ENCODE peak calls at places on chromosomes 13 and 19, in four cellular contexts. Y, F, G and U are unnamed samples.

GRCh38 chr13:48646791-48647190 is 6.9 kb upstream of the CYSLTR2 start:
- ATAC-seq in Y (no peak), F (no peak), G (peak), U (no peak)

GRCh38 chr13:106534844-106535551 is 464 bp downstream of the EFNB2 start:
- ATAC-seq in Y (peak), F (peak), G (no peak), U (peak)

GRCh38 chr13:25753976-25754375 is 297.8 kb downstream of the SHISA2 start:
- ATAC-seq in Y (no peak), F (no peak), G (no peak), U (no peak)

GRCh38 chr19:3748965-3749364 is 12.5 kb downstream of the APBA3 start:
- ATAC-seq in Y (no peak), F (no peak), G (no peak), U (no peak)

GRCh38 chr13:40798380-40798779 is 9.0 kb downstream of the SLC25A15 start:
- ATAC-seq in Y (no peak), F (peak), G (no peak), U (no peak)

GRCh38 chr19:49556412-49557398 is 23.7 kb downstream of the NOSIP start:
- ATAC-seq in Y (peak), F (peak), G (peak), U (no peak)

GRCh38 chr19:1103691-1104451 is at the start of gene GPX4:
- ATAC-seq in Y (peak), F (peak), G (peak), U (peak)

GRCh38 chr13:98972627-98973026 is 5.2 kb downstream of the DOCK9 start:
- ATAC-seq in Y (no peak), F (no peak), G (no peak), U (no peak)

GRCh38 chr13:98141938-98142426 is 912 bp upstream of the FARP1 start:
- ATAC-seq in Y (no peak), F (peak), G (no peak), U (no peak)

GRCh38 chr19:10317857-10318462 is 2.1 kb upstream of the FDX2 start:
- ATAC-seq in Y (no peak), F (no peak), G (no peak), U (no peak)

GRCh38 chr19:21439372-21439771 is 42.4 kb downstream of the ZNF493 start:
- ATAC-seq in Y (no peak), F (peak), G (peak), U (peak)

GRCh38 chr19:8321067-8321759 is at the start of the genes NDUFA7 and RPS28:
- ATAC-seq in Y (peak), F (peak), G (peak), U (peak)

GRCh38 chr19:5880604-5881078 is 10.3 kb upstream of the FUT5 start:
- ATAC-seq in Y (peak), F (peak), G (peak), U (peak)

GRCh38 chr19:16367269-16367683 is 42.6 kb downstream of the KLF2 start:
- ATAC-seq in Y (no peak), F (no peak), G (no peak), U (no peak)

GRCh38 chr13:95630593-95630992 is 13.9 kb downstream of the DZIP1 start:
- ATAC-seq in Y (no peak), F (no peak), G (no peak), U (no peak)

GRCh38 chr19:33906578-33907335 is 110.1 kb downstream of the KCTD15 start:
- ATAC-seq in Y (peak), F (peak), G (peak), U (peak)

GRCh38 chr19:2426661-2427322 is 594 bp downstream of the TIMM13 start:
- ATAC-seq in Y (peak), F (no peak), G (peak), U (peak)

GRCh38 chr13:30745917-30746686 is 10.8 kb downstream of the ALOX5AP start:
- ATAC-seq in Y (no peak), F (peak), G (no peak), U (no peak)

GRCh38 chr19:29546583-29547190 is 20.9 kb downstream of the VSTM2B start:
- ATAC-seq in Y (no peak), F (no peak), G (no peak), U (no peak)

GRCh38 chr19:49064029-49064629 is 489 bp downstream of the NTF4 start:
- ATAC-seq in Y (peak), F (no peak), G (no peak), U (no peak)

GRCh38 chr19:40519352-40520322 is 52.8 kb downstream of the SPTBN4 start:
- ATAC-seq in Y (peak), F (no peak), G (peak), U (no peak)

GRCh38 chr19:48501961-48502719 is 9.5 kb downstream of the LMTK3 start:
- ATAC-seq in Y (peak), F (peak), G (peak), U (no peak)

GRCh38 chr19:4267101-4267900 is 11.8 kb upstream of the SHD start:
- ATAC-seq in Y (peak), F (peak), G (peak), U (no peak)

GRCh38 chr19:13788991-13789390 is 6.3 kb upstream of the ZSWIM4 start:
- ATAC-seq in Y (no peak), F (no peak), G (peak), U (no peak)

GRCh38 chr19:19224150-19224851 is 12.5 kb downstream of the NCAN start:
- ATAC-seq in Y (no peak), F (peak), G (no peak), U (no peak)

GRCh38 chr19:996051-996838 is 4.0 kb upstream of the GRIN3B start:
- ATAC-seq in Y (peak), F (peak), G (no peak), U (peak)

GRCh38 chr13:29457299-29457698 is 138.2 kb downstream of the SLC7A1 start:
- ATAC-seq in Y (no peak), F (no peak), G (no peak), U (no peak)

GRCh38 chr19:29564574-29565005 is 38.8 kb downstream of the VSTM2B start:
- ATAC-seq in Y (no peak), F (no peak), G (no peak), U (no peak)

GRCh38 chr13:99417151-99417820 is 84.0 kb upstream of the TM9SF2 start:
- ATAC-seq in Y (no peak), F (no peak), G (no peak), U (no peak)

GRCh38 chr13:111031531-111031961 is 83.6 kb upstream of the ARHGEF7 start:
- ATAC-seq in Y (no peak), F (peak), G (peak), U (no peak)

DNA sequence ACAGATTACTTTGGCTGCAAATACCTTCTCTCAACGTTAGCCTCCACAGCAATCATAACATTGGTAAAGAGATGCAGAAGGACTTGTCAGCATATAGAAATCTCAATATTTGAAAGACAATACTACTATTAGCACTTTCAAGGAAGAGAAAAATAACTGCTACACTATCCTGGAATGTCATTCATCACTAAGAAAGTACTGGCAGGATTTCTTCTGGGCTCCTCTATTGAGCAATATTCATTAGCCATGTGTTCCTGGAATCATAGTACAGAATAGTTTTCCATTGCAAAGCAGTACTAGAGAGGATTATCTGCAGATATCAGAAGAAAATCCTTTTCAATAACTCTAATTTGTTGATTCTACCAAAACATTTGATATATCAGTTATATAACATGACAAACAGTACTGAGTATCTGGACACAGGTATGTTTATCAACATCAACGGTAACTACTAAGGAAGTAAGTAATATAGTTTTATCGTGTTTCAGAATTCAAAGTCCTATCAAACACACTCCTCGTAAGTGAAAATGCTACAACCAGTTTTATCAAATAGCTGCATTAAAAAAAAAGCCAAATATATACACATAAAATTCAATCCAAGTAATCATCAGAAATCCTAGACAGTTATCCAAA is 27.3 kb downstream of the INTS6 start:
- ATAC-seq in Y (no peak), F (peak), G (peak), U (peak)
- H3K27ac ChIP-seq in Y (no peak), F (no peak), G (no peak), U (no peak)

GRCh38 chr19:45793178-45793564 is 526 bp upstream of the DMWD start:
- ATAC-seq in Y (no peak), F (no peak), G (no peak), U (no peak)

GRCh38 chr19:45791744-45792481 is 732 bp downstream of the DMWD start:
- ATAC-seq in Y (no peak), F (no peak), G (no peak), U (no peak)

GRCh38 chr19:45790942-45791341 is 1.7 kb downstream of the DMWD start:
- ATAC-seq in Y (no peak), F (no peak), G (no peak), U (no peak)

GRCh38 chr19:45794627-45795026 is 2.0 kb upstream of the DMWD start:
- ATAC-seq in Y (no peak), F (no peak), G (no peak), U (no peak)

GRCh38 chr19:45792482-45793177 is at the start of gene DMWD:
- ATAC-seq in Y (peak), F (peak), G (peak), U (peak)
- TF ChIP-seq POLR2A in Y (peak), F (peak), G (no peak), U (peak)

GRCh38 chr19:55681131-55682087 is 6.4 kb downstream of the EPN1 start:
- ATAC-seq in Y (no peak), F (no peak), G (no peak), U (no peak)
- H3K27ac ChIP-seq in Y (no peak), F (no peak), G (no peak), U (no peak)

DNA sequence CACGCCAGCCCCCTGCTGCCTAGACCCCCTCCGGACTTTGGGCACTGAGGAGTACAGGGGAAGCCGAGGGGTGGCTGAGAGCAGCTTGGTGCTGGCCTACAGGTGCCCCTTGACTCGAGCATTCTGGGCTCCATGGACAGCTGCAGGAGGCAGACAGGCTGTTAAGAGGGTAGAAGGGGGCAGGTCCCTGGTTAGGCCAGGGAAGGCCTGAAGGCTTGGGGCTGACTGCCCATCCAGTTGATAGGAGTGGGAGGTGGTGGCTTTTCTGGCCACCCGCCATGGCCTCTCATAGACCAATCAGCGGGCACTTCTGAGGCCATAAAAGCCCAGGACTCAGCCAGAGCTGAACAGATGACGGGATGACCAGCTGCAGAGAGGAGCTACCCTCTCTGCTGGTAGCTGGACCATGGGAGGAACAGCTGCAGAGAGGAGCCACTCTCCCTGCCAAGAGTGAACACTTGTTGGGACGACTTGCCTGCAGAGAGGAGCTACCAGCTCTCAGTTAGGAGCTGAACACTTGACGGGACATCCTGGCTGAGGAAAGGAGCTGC is 10.7 kb upstream of the SUPT20H start:
- ATAC-seq in Y (no peak), F (no peak), G (peak), U (no peak)
- TF ChIP-seq POLR2A in Y (no peak), F (no peak), G (no peak), U (no peak)

GRCh38 chr19:54606230-54606629 is 12.8 kb downstream of the LILRA1 start:
- ATAC-seq in Y (no peak), F (no peak), G (peak), U (no peak)

GRCh38 chr19:54607782-54608150 is 14.3 kb downstream of the LILRA1 start:
- ATAC-seq in Y (no peak), F (no peak), G (no peak), U (no peak)

GRCh38 chr19:54608205-54608604 is 14.8 kb downstream of the LILRA1 start:
- ATAC-seq in Y (no peak), F (no peak), G (no peak), U (no peak)

GRCh38 chr19:54608792-54609191 is 15.4 kb downstream of the LILRA1 start:
- ATAC-seq in Y (no peak), F (no peak), G (no peak), U (no peak)

DNA sequence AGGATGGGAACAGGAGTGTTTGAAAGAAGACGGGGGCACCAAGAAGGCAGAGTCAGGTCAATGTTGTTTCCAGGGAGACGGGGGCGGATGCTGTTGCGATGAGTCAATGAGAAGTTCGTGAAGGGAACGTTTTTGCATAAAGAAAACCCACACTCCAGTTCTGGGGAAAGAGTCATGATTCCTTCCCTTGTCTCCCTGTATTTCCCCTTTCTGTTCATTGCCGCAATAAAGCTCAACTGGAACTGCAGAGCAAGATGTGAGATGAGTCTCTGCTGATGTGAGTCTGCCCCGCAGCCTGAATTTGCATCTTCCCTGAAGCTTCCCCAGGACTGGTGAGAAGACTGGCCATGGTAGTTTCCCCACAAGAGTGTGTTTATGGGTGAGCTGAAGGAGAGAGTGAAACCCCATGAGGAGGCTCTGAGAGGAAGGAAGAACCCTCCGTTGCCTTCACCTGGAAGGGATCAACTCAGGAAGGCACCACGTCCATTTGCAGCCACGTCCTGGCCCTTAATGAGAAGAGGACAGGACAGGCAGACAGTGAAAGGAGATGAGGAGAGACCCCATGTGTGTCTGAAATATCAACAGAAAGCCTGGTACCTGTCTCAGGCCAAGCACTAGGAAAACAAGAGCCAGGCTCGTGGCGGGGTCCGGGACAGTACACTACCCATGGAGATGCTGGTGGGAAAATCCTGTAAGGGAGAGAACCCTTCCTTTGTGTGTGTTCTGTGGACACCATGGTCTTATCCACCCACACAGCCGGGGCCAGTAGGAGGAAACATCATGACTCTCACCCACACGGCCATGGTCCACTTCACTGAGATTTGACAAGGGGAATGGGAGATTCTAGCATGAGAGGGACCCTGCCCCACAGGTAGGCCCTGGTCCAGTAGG is 13.7 kb downstream of the LILRA1 start:
- ATAC-seq in Y (no peak), F (no peak), G (peak), U (no peak)
- H3K27ac ChIP-seq in Y (no peak), F (no peak), G (no peak), U (no peak)

GRCh38 chr19:11853358-11853757 is 4.8 kb downstream of the ZNF439 start:
- ATAC-seq in Y (no peak), F (no peak), G (no peak), U (no peak)

GRCh38 chr19:11848200-11848593 is 329 bp upstream of the ZNF439 start:
- ATAC-seq in Y (no peak), F (no peak), G (no peak), U (no peak)

GRCh38 chr19:11843741-11844140 is 4.8 kb upstream of the ZNF439 start:
- ATAC-seq in Y (no peak), F (no peak), G (no peak), U (no peak)

GRCh38 chr19:11849264-11849615 is 714 bp downstream of the ZNF439 start:
- ATAC-seq in Y (no peak), F (peak), G (no peak), U (no peak)

DNA sequence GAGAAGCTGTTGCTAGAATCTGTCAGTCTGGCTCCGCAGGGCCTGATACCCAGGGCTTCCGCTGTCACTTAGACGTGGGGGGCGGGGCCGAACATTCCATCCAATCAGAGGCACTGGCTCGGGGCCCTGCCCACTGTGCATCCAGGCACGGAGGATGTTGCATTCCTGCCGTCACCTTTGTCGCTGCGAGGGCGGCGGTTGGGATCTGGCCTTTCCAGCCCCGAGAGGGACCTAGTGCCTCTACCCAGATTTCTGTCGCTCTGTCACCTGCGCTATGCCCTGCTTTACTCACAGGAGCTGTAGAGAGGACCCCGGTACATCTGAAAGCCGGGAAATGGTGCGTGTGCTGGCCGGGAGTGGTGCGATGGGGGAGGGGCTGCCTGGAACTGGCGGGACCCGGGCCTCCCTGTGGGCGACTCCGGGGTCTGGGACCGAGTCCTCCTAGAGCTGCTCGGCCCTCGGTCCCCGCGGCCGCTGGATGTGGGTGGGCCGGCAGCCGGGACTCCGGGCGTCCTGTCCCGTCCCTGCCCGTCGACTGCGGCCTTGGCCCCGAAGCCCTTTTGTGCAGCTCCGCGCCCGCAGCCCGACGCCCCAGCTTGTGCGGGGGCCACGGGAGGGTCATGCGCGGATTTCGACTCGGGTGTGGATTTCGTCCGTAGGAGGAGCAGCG is at the start of gene ZNF439:
- ATAC-seq in Y (no peak), F (peak), G (peak), U (peak)
- TF ChIP-seq POLR2A in Y (no peak), F (peak), G (no peak), U (peak)

GRCh38 chr13:113497217-113497616 is 6.7 kb upstream of the DCUN1D2 start:
- ATAC-seq in Y (no peak), F (no peak), G (no peak), U (no peak)

GRCh38 chr13:113493315-113493951 is 2.9 kb upstream of the DCUN1D2 start:
- ATAC-seq in Y (peak), F (peak), G (no peak), U (no peak)

GRCh38 chr13:113491418-113491883 is 940 bp upstream of the DCUN1D2 start:
- ATAC-seq in Y (peak), F (peak), G (peak), U (no peak)

GRCh38 chr13:113491982-113492381 is 1.5 kb upstream of the DCUN1D2 start:
- ATAC-seq in Y (no peak), F (no peak), G (no peak), U (no peak)

DNA sequence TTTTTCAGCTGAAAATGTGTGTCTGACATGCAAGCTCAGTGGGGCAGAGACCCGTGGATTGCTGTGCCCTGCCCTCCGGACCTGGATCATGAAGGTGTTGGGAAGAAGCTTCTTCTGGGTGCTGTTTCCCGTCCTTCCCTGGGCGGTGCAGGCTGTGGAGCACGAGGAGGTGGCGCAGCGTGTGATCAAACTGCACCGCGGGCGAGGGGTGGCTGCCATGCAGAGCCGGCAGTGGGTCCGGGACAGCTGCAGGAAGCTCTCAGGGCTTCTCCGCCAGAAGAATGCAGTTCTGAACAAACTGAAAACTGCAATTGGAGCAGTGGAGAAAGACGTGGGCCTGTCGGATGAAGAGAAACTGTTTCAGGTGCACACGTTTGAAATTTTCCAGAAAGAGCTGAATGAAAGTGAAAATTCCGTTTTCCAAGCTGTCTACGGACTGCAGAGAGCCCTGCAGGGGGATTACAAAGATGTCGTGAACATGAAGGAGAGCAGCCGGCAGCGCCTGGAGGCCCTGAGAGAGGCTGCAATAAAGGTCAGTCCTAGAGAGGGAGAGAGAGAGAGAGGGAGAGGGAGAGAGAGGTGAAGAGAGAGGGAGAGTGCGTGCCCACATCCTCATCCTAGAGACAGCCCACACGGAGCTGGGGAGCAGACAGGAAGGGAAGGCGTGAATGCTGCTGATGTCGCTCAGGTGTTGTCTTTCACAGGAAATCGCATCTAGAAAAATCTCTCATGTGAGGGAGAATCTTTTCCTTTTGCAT is 5.2 kb upstream of the DCUN1D2 start:
- ATAC-seq in Y (no peak), F (no peak), G (peak), U (no peak)
- H3K27ac ChIP-seq in Y (no peak), F (no peak), G (peak), U (peak)